ENCODE peak calls at places on chromosomes 4 and X, in four cellular contexts. One of them, this sample, is unnamed.

GRCh38 chrX:130615941-130616340 is 214.2 kb downstream of the RBMX2 start:
- DNase-seq in fibroblast of pulmonary artery: no peak
- DNase-seq in Peyer's patch: no peak
- DNase-seq in astrocyte of the spinal cord: no peak
- DNase-seq in this sample: no peak

GRCh38 chr4:188821500-188821899 is 682.3 kb downstream of the TRIML1 start:
- DNase-seq in fibroblast of pulmonary artery: no peak
- DNase-seq in Peyer's patch: no peak
- DNase-seq in astrocyte of the spinal cord: no peak
- DNase-seq in this sample: no peak

GRCh38 chr4:109052699-109053656 is 249.5 kb downstream of the COL25A1 start:
- DNase-seq in fibroblast of pulmonary artery: no peak
- DNase-seq in Peyer's patch: no peak
- DNase-seq in astrocyte of the spinal cord: no peak
- DNase-seq in this sample: no peak

GRCh38 chrX:140664939-140665338 is 44.6 kb upstream of the LINC00632 start:
- DNase-seq in fibroblast of pulmonary artery: peak; percentile 36
- DNase-seq in Peyer's patch: no peak
- DNase-seq in astrocyte of the spinal cord: peak; percentile 19
- DNase-seq in this sample: no peak

GRCh38 chr4:7815562-7815961 is 124.1 kb downstream of the AFAP1 start:
- DNase-seq in fibroblast of pulmonary artery: peak; percentile 82
- DNase-seq in Peyer's patch: no peak
- DNase-seq in astrocyte of the spinal cord: peak; percentile 86
- DNase-seq in this sample: no peak

GRCh38 chr4:15738877-15739276 is 36.0 kb downstream of the BST1 start:
- DNase-seq in fibroblast of pulmonary artery: no peak
- DNase-seq in Peyer's patch: no peak
- DNase-seq in astrocyte of the spinal cord: peak; percentile 31
- DNase-seq in this sample: no peak

GRCh38 chr4:65968873-65969272 is 298.6 kb upstream of the EPHA5 start:
- DNase-seq in fibroblast of pulmonary artery: peak; percentile 71
- DNase-seq in Peyer's patch: no peak
- DNase-seq in astrocyte of the spinal cord: peak; percentile 40
- DNase-seq in this sample: no peak

GRCh38 chr4:40843696-40844095 is 93.9 kb downstream of the NSUN7 start:
- DNase-seq in fibroblast of pulmonary artery: no peak
- DNase-seq in Peyer's patch: no peak
- DNase-seq in astrocyte of the spinal cord: no peak
- DNase-seq in this sample: no peak

GRCh38 chrX:46381630-46382029 is 163.6 kb downstream of the ZNF674 start:
- DNase-seq in fibroblast of pulmonary artery: peak; percentile 28
- DNase-seq in Peyer's patch: peak; percentile 47
- DNase-seq in astrocyte of the spinal cord: no peak
- DNase-seq in this sample: no peak

GRCh38 chr4:97994765-97995465 is 148.4 kb downstream of the STPG2 start:
- DNase-seq in fibroblast of pulmonary artery: no peak
- DNase-seq in Peyer's patch: no peak
- DNase-seq in astrocyte of the spinal cord: no peak
- DNase-seq in this sample: no peak

GRCh38 chr4:71941001-71941400 is 90.8 kb upstream of the NPFFR2 start:
- DNase-seq in fibroblast of pulmonary artery: peak; percentile 24
- DNase-seq in Peyer's patch: no peak
- DNase-seq in astrocyte of the spinal cord: no peak
- DNase-seq in this sample: no peak

GRCh38 chrX:67893931-67894330 is 350.1 kb downstream of the AR start:
- DNase-seq in fibroblast of pulmonary artery: no peak
- DNase-seq in Peyer's patch: no peak
- DNase-seq in astrocyte of the spinal cord: peak; percentile 31
- DNase-seq in this sample: no peak

GRCh38 chr4:8592366-8593267 is at the start of gene CPZ:
- DNase-seq in fibroblast of pulmonary artery: peak; percentile 4
- DNase-seq in Peyer's patch: no peak
- DNase-seq in astrocyte of the spinal cord: peak; percentile 22
- DNase-seq in this sample: no peak

GRCh38 chrX:95056901-95057300 is 1382.9 kb downstream of the FAM133A start:
- DNase-seq in fibroblast of pulmonary artery: peak; percentile 23
- DNase-seq in Peyer's patch: no peak
- DNase-seq in astrocyte of the spinal cord: peak; percentile 49
- DNase-seq in this sample: no peak

GRCh38 chr4:6350646-6351045 is 81.0 kb downstream of the WFS1 start:
- DNase-seq in fibroblast of pulmonary artery: no peak
- DNase-seq in Peyer's patch: no peak
- DNase-seq in astrocyte of the spinal cord: no peak
- DNase-seq in this sample: no peak

GRCh38 chrX:3690140-3690539 is 23.3 kb downstream of the PRKX start:
- DNase-seq in fibroblast of pulmonary artery: no peak
- DNase-seq in Peyer's patch: no peak
- DNase-seq in astrocyte of the spinal cord: peak; percentile 7
- DNase-seq in this sample: no peak

GRCh38 chr4:140243345-140243753 is 89.4 kb upstream of the MAML3 start:
- DNase-seq in fibroblast of pulmonary artery: no peak
- DNase-seq in Peyer's patch: peak; percentile 82
- DNase-seq in astrocyte of the spinal cord: no peak
- DNase-seq in this sample: no peak

DNA sequence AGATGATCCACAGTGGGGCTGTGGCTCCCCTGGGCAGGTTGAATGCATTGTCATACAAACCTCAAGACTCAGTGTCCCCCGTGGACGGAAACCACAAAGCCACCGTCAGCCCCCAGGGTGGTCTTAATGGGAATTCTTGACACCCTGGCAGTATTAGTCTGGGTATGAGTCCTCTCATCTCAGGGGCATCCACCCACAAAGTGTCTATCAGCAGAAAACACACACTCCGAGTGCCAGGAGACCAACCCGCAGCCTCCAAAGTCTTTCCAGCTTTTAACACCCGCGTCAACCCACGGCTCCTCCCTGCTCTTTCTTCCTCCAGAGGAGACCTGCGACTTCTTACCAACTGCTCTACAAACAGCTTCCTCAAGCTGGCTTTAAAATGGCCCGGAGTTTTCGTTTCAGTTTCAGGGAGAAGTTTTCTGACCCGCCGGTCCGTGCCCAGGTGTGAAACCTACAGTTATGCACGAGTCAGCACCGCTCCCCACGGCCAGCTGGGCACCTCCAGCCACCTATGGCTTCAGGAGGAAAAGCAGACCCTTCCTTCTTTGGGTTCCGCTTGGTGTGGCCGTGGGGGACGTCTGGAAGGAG is 14.4 kb upstream of the ASMTL start:
- DNase-seq in fibroblast of pulmonary artery: no peak
- DNase-seq in Peyer's patch: peak; percentile 81
- DNase-seq in astrocyte of the spinal cord: no peak
- DNase-seq in this sample: peak; percentile 51
- TF ChIP-seq CTCF in fibroblast of pulmonary artery: no peak
- TF ChIP-seq CTCF in Peyer's patch: no peak
- TF ChIP-seq CTCF in astrocyte of the spinal cord: no peak
- TF ChIP-seq CTCF in this sample: no peak

GRCh38 chr4:58465031-58465430 is 1354.8 kb upstream of the IGFBP7 start:
- DNase-seq in fibroblast of pulmonary artery: no peak
- DNase-seq in Peyer's patch: no peak
- DNase-seq in astrocyte of the spinal cord: no peak
- DNase-seq in this sample: no peak
- TF ChIP-seq CTCF in fibroblast of pulmonary artery: no peak
- TF ChIP-seq CTCF in Peyer's patch: no peak
- TF ChIP-seq CTCF in astrocyte of the spinal cord: no peak
- TF ChIP-seq CTCF in this sample: no peak

GRCh38 chr4:43048570-43048969 is 156.1 kb downstream of the GRXCR1 start:
- DNase-seq in fibroblast of pulmonary artery: no peak
- DNase-seq in Peyer's patch: no peak
- DNase-seq in astrocyte of the spinal cord: no peak
- DNase-seq in this sample: no peak
- TF ChIP-seq CTCF in fibroblast of pulmonary artery: no peak
- TF ChIP-seq CTCF in Peyer's patch: no peak
- TF ChIP-seq CTCF in astrocyte of the spinal cord: no peak
- TF ChIP-seq CTCF in this sample: no peak

DNA sequence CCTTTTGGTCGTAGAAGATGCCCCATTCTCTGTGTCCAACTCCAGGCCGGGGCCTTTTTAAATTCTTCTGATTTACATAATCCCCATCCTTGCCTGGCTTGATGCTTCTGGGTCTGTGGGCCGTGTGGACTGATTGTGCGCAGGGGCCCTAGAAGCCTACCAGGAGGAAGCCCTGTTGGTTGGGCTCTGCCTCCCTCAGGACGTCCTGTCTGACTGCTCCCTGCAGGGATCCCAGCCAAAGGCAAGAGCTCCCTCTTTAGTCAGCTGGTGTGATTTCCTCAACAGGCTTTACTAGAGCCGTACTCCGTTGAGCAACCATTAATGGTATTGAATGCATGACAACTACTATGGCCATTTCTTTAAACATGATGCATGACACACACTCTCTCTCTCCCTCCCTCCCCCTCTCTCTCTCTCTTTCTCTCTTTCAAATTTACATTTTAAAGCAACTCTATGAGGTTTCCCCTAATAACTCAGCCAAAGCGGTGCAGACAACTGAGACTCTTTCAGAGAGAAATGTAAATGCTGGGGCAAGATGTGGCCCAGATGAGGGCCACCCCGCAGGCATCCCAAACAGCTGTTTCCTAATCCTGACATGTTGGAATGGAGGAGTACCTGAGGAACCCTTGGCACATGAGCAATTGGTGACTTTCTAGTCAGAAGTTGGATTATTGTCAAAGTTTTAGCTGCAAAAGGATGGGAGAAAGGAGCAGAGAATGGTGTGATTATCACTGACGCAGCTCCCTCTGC is 117.3 kb downstream of the DRD5 start:
- DNase-seq in fibroblast of pulmonary artery: peak; percentile 69
- DNase-seq in Peyer's patch: no peak
- DNase-seq in astrocyte of the spinal cord: no peak
- DNase-seq in this sample: no peak
- TF ChIP-seq CTCF in fibroblast of pulmonary artery: peak; percentile 50
- TF ChIP-seq CTCF in Peyer's patch: peak; percentile 37
- TF ChIP-seq CTCF in astrocyte of the spinal cord: no peak
- TF ChIP-seq CTCF in this sample: no peak

DNA sequence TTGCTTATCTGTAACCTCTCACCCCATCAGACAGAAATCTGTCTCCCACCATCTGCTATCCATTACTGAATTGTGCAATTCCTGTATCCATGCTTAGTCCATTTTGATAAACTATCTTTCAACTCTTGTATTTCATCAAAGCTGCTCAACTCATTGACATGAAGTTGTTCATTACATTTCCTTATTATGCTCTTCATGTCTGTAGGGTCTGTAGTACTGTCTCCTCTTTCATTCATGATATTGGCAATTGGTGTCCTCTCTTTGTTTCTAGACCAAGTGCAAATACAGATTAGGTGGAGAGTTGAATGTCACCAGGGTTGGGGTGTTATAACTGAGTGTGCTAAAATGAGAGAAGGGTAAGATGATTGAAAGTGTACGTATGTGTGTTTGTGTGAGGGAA is 69.2 kb upstream of the ADRA2C start:
- DNase-seq in fibroblast of pulmonary artery: no peak
- DNase-seq in Peyer's patch: no peak
- DNase-seq in astrocyte of the spinal cord: no peak
- DNase-seq in this sample: no peak
- TF ChIP-seq CTCF in fibroblast of pulmonary artery: no peak
- TF ChIP-seq CTCF in Peyer's patch: no peak
- TF ChIP-seq CTCF in astrocyte of the spinal cord: no peak
- TF ChIP-seq CTCF in this sample: no peak

GRCh38 chr4:164761233-164761632 is 7.3 kb downstream of the SMIM31 start:
- DNase-seq in fibroblast of pulmonary artery: no peak
- DNase-seq in Peyer's patch: no peak
- DNase-seq in astrocyte of the spinal cord: no peak
- DNase-seq in this sample: no peak

GRCh38 chr4:164753873-164754488 is at the start of gene SMIM31:
- DNase-seq in fibroblast of pulmonary artery: no peak
- DNase-seq in Peyer's patch: no peak
- DNase-seq in astrocyte of the spinal cord: no peak
- DNase-seq in this sample: no peak

DNA sequence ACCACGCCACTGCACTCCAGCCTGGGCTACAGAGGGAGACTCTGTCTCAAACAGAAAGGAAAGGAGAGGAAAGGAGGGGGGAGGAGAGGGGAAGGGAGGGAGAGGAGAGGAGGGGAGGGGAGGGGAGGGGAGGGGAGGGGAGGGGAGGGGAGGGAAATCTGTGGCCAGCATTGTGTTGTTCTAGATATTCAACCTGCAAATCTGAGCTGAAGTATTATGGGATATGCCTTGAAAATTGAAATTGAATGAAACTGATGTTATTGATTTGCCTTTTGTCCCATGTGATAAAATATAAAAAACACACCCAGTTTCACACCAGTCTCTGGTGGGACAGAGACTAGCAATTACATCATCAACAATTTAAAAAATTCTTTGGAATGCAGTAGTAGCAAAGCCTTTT is 1.5 kb downstream of the SMIM31 start:
- DNase-seq in fibroblast of pulmonary artery: no peak
- DNase-seq in Peyer's patch: no peak
- DNase-seq in astrocyte of the spinal cord: no peak
- DNase-seq in this sample: no peak
- TF ChIP-seq CTCF in fibroblast of pulmonary artery: no peak
- TF ChIP-seq CTCF in Peyer's patch: no peak
- TF ChIP-seq CTCF in astrocyte of the spinal cord: no peak
- TF ChIP-seq CTCF in this sample: no peak

GRCh38 chr4:155208258-155209054 is at the start of gene NPY2R:
- DNase-seq in fibroblast of pulmonary artery: no peak
- DNase-seq in Peyer's patch: no peak
- DNase-seq in astrocyte of the spinal cord: no peak
- DNase-seq in this sample: no peak

DNA sequence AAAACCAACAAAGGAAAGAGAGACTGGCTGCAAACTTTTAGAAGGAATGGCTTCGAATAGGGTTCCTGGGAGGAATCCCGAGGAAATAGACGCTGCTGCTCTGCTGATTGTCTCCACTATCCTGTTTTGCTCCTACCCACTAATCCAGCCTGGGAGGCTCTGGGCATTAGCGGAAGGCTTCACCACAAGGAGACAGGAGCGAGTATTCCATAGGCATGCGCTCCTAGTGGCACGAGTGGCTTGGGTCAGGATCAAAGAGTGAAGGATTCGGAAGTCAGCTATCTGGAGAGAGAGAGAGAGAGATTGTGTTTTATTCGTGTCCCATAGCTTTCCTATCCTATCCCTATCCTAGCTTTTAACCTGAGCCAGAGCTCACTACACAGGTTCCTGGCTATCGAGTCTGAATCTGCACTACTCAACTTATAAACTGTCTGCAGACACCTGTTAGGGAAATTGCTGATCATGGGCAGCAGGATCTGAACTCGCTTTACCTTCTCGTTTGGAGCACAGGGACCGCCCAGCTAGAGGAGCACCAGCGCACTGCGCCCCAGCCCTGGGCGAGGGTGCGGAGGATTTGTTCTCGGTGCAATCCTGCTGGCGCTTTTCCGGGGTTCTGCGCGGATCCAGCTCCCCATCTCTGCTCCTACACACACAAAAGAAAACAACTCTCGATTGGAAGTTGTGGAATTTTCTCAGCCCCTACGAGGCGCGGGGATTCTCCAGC is 740 bp upstream of the NPY2R start:
- DNase-seq in fibroblast of pulmonary artery: peak; percentile 6
- DNase-seq in Peyer's patch: no peak
- DNase-seq in astrocyte of the spinal cord: peak; percentile 7
- DNase-seq in this sample: no peak
- TF ChIP-seq CTCF in fibroblast of pulmonary artery: peak; percentile 21
- TF ChIP-seq CTCF in Peyer's patch: no peak
- TF ChIP-seq CTCF in astrocyte of the spinal cord: peak; percentile 14
- TF ChIP-seq CTCF in this sample: no peak